ENCODE peak calls at places on chromosomes 7 and 10, in four cellular contexts. One of them, this sample, is unnamed. For H3K9me1, the result is how much of the 10 kb centered on the place peaks cover.

GRCh38 chr10:121668336-121669009 is 70.2 kb upstream of the FGFR2 start:
- DNase-seq in endothelial cell of umbilical vein: peak
- DNase-seq in K562: no peak
- DNase-seq in IMR-90: no peak
- DNase-seq in this sample: no peak

GRCh38 chr7:69448071-69448470 is 150.2 kb upstream of the AUTS2 start:
- DNase-seq in K562: no peak
- DNase-seq in endothelial cell of umbilical vein: no peak
- DNase-seq in IMR-90: no peak
- DNase-seq in this sample: no peak

GRCh38 chr10:76433161-76434005 is 1002.0 kb downstream of the LRMDA start:
- DNase-seq in IMR-90: no peak
- DNase-seq in K562: no peak
- DNase-seq in endothelial cell of umbilical vein: no peak
- DNase-seq in this sample: no peak

GRCh38 chr7:13508586-13508985 is 480.9 kb downstream of the ETV1 start:
- DNase-seq in endothelial cell of umbilical vein: no peak
- DNase-seq in IMR-90: no peak
- DNase-seq in K562: no peak
- DNase-seq in this sample: no peak

GRCh38 chr7:129127601-129128000 is 16.9 kb upstream of the TSPAN33 start:
- DNase-seq in endothelial cell of umbilical vein: no peak
- DNase-seq in IMR-90: no peak
- DNase-seq in K562: no peak
- DNase-seq in this sample: no peak

GRCh38 chr10:90587561-90587960 is 270.3 kb downstream of the HTR7 start:
- DNase-seq in endothelial cell of umbilical vein: no peak
- DNase-seq in IMR-90: no peak
- DNase-seq in K562: no peak
- DNase-seq in this sample: no peak

GRCh38 chr7:47380325-47381131 is 201.4 kb downstream of the TNS3 start:
- DNase-seq in IMR-90: peak
- DNase-seq in endothelial cell of umbilical vein: no peak
- DNase-seq in K562: no peak
- DNase-seq in this sample: no peak

GRCh38 chr10:58590152-58590551 is 77.5 kb downstream of the BICC1 start:
- DNase-seq in endothelial cell of umbilical vein: peak
- DNase-seq in IMR-90: peak
- DNase-seq in K562: no peak
- DNase-seq in this sample: no peak

GRCh38 chr7:100407285-100408180 is 21.0 kb downstream of the ZCWPW1 start:
- DNase-seq in IMR-90: peak
- DNase-seq in endothelial cell of umbilical vein: peak
- DNase-seq in K562: peak
- DNase-seq in this sample: no peak

GRCh38 chr7:133746847-133747246 is 380.3 kb upstream of the LRGUK start:
- DNase-seq in IMR-90: no peak
- DNase-seq in K562: no peak
- DNase-seq in endothelial cell of umbilical vein: no peak
- DNase-seq in this sample: no peak

GRCh38 chr7:88218836-88219605 is 817 bp downstream of the SRI start:
- DNase-seq in K562: peak
- DNase-seq in endothelial cell of umbilical vein: peak
- DNase-seq in IMR-90: peak
- DNase-seq in this sample: no peak

GRCh38 chr10:78462221-78462620 is 428.6 kb downstream of the RPS24 start:
- DNase-seq in IMR-90: no peak
- DNase-seq in endothelial cell of umbilical vein: no peak
- DNase-seq in K562: no peak
- DNase-seq in this sample: no peak

GRCh38 chr7:51162724-51163329 is 153.8 kb downstream of the COBL start:
- DNase-seq in K562: peak
- DNase-seq in IMR-90: peak
- DNase-seq in endothelial cell of umbilical vein: peak
- DNase-seq in this sample: peak

GRCh38 chr7:130490888-130491771 is 755 bp upstream of the MEST start:
- DNase-seq in IMR-90: peak
- DNase-seq in K562: no peak
- DNase-seq in endothelial cell of umbilical vein: peak
- DNase-seq in this sample: no peak

GRCh38 chr7:118974836-118975235 is 750.3 kb downstream of the ANKRD7 start:
- DNase-seq in IMR-90: peak
- DNase-seq in endothelial cell of umbilical vein: no peak
- DNase-seq in K562: no peak
- DNase-seq in this sample: no peak

GRCh38 chr10:88113232-88113631 is 249.8 kb downstream of the PTEN start:
- DNase-seq in IMR-90: no peak
- DNase-seq in endothelial cell of umbilical vein: no peak
- DNase-seq in K562: no peak
- DNase-seq in this sample: no peak

GRCh38 chr10:114515515-114515914 is 111.2 kb upstream of the AFAP1L2 start:
- DNase-seq in endothelial cell of umbilical vein: no peak
- DNase-seq in K562: no peak
- DNase-seq in IMR-90: no peak
- DNase-seq in this sample: no peak

GRCh38 chr10:124589491-124590006 is 127.9 kb downstream of the LHPP start:
- DNase-seq in K562: no peak
- DNase-seq in endothelial cell of umbilical vein: no peak
- DNase-seq in IMR-90: no peak
- DNase-seq in this sample: no peak

GRCh38 chr10:27513451-27514191 is 9.5 kb downstream of the RAB18 start:
- DNase-seq in K562: no peak
- DNase-seq in IMR-90: peak
- DNase-seq in endothelial cell of umbilical vein: peak
- DNase-seq in this sample: no peak

GRCh38 chr10:74746813-74747212 is 79.6 kb upstream of the KAT6B start:
- DNase-seq in IMR-90: no peak
- DNase-seq in K562: no peak
- DNase-seq in endothelial cell of umbilical vein: no peak
- DNase-seq in this sample: no peak

GRCh38 chr10:21161647-21162046 is 264.5 kb upstream of the NEBL start:
- DNase-seq in endothelial cell of umbilical vein: no peak
- DNase-seq in IMR-90: no peak
- DNase-seq in K562: no peak
- DNase-seq in this sample: no peak

GRCh38 chr7:30795161-30795943 is 24.1 kb downstream of the MINDY4 start:
- DNase-seq in K562: no peak
- DNase-seq in endothelial cell of umbilical vein: no peak
- DNase-seq in IMR-90: no peak
- DNase-seq in this sample: no peak

GRCh38 chr7:111711426-111712065 is 149.3 kb upstream of the IMMP2L start:
- DNase-seq in IMR-90: no peak
- DNase-seq in K562: no peak
- DNase-seq in endothelial cell of umbilical vein: peak
- DNase-seq in this sample: no peak

GRCh38 chr10:76150139-76150885 is 718.9 kb downstream of the LRMDA start:
- DNase-seq in IMR-90: peak
- DNase-seq in K562: no peak
- DNase-seq in endothelial cell of umbilical vein: no peak
- DNase-seq in this sample: no peak

GRCh38 chr10:79150444-79150754 is 81.6 kb downstream of the ZMIZ1 start:
- DNase-seq in endothelial cell of umbilical vein: no peak
- DNase-seq in IMR-90: no peak
- DNase-seq in K562: no peak
- DNase-seq in this sample: no peak

GRCh38 chr7:87218941-87219544 is 489 bp downstream of the TMEM243 start:
- DNase-seq in IMR-90: peak
- DNase-seq in endothelial cell of umbilical vein: no peak
- DNase-seq in K562: peak
- DNase-seq in this sample: no peak

GRCh38 chr7:116280803-116281202 is 70.5 kb downstream of the TES start:
- DNase-seq in K562: no peak
- DNase-seq in IMR-90: no peak
- DNase-seq in endothelial cell of umbilical vein: peak
- DNase-seq in this sample: no peak

GRCh38 chr10:62498271-62498670 is 124.1 kb downstream of the ZNF365 start:
- DNase-seq in IMR-90: no peak
- DNase-seq in K562: no peak
- DNase-seq in endothelial cell of umbilical vein: no peak
- DNase-seq in this sample: no peak

GRCh38 chr7:55569797-55570196 is 2.5 kb downstream of the VOPP1 start:
- DNase-seq in K562: no peak
- DNase-seq in IMR-90: no peak
- DNase-seq in endothelial cell of umbilical vein: no peak
- DNase-seq in this sample: no peak

GRCh38 chr7:4791738-4792536 is 16.5 kb downstream of the AP5Z1 start:
- DNase-seq in IMR-90: peak
- DNase-seq in K562: peak
- DNase-seq in endothelial cell of umbilical vein: peak
- DNase-seq in this sample: no peak

GRCh38 chr10:93077860-93078337 is 4.2 kb downstream of the CYP26A1 start:
- DNase-seq in endothelial cell of umbilical vein: no peak
- DNase-seq in IMR-90: no peak
- DNase-seq in K562: peak
- DNase-seq in this sample: no peak

GRCh38 chr10:127911218-127911866 is 4.4 kb downstream of the PTPRE start:
- DNase-seq in endothelial cell of umbilical vein: no peak
- DNase-seq in K562: no peak
- DNase-seq in IMR-90: no peak
- DNase-seq in this sample: no peak

GRCh38 chr10:14093735-14094484 is 236.8 kb downstream of the FRMD4A start:
- DNase-seq in endothelial cell of umbilical vein: peak
- DNase-seq in K562: no peak
- DNase-seq in IMR-90: peak
- DNase-seq in this sample: no peak

GRCh38 chr7:93298671-93299070 is 66.5 kb downstream of the VPS50 start:
- DNase-seq in endothelial cell of umbilical vein: no peak
- DNase-seq in K562: no peak
- DNase-seq in IMR-90: peak
- DNase-seq in this sample: no peak

GRCh38 chr7:70014472-70015232 is 416.4 kb downstream of the AUTS2 start:
- DNase-seq in IMR-90: no peak
- DNase-seq in endothelial cell of umbilical vein: no peak
- DNase-seq in K562: no peak
- DNase-seq in this sample: no peak

GRCh38 chr10:131981429-131982184 is at the start of gene BNIP3:
- DNase-seq in IMR-90: peak
- DNase-seq in endothelial cell of umbilical vein: peak
- DNase-seq in K562: peak
- DNase-seq in this sample: peak

GRCh38 chr7:77734590-77735421 is 38.5 kb downstream of the RSBN1L start:
- DNase-seq in endothelial cell of umbilical vein: peak
- DNase-seq in IMR-90: no peak
- DNase-seq in K562: no peak
- DNase-seq in this sample: no peak

GRCh38 chr10:103140469-103140868 is 52.6 kb downstream of the NT5C2 start:
- DNase-seq in K562: no peak
- DNase-seq in IMR-90: no peak
- DNase-seq in endothelial cell of umbilical vein: no peak
- DNase-seq in this sample: no peak

GRCh38 chr7:104529567-104529966 is 201.2 kb downstream of the LHFPL3 start:
- DNase-seq in endothelial cell of umbilical vein: no peak
- DNase-seq in K562: no peak
- DNase-seq in IMR-90: no peak
- DNase-seq in this sample: no peak

DNA sequence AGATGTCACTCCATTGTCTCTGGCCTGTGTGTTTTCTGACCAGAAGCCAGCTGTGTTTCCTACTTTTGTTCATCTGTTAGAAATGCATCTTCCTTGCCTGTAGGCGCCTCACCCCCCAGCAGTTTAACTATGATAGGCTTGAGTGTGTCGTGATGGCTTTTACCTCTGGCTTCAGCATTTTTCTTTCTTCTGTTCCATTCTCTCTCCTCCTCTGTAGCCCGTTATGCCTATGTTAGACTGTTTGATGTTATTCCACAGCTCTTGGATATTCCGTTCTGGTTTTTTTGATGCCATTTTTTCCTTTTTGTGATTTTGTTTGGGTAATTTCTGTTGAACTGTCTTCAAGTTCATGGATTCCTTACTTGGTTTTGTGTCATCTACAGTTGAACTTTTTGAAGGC is 17.9 kb downstream of the MMP21 start:
- DNase-seq in endothelial cell of umbilical vein: peak
- DNase-seq in K562: no peak
- DNase-seq in IMR-90: no peak
- DNase-seq in this sample: no peak
- H3K9me1 ChIP-seq in endothelial cell of umbilical vein: under half
- H3K9me1 ChIP-seq in K562: under half
- H3K9me1 ChIP-seq in IMR-90: under half
- H3K9me1 ChIP-seq in this sample: under half

GRCh38 chr10:94420516-94420915 is 18.2 kb downstream of the TBC1D12 start:
- DNase-seq in K562: no peak
- DNase-seq in endothelial cell of umbilical vein: no peak
- DNase-seq in IMR-90: no peak
- DNase-seq in this sample: no peak

GRCh38 chr10:94420998-94421397 is 18.7 kb downstream of the TBC1D12 start:
- DNase-seq in IMR-90: no peak
- DNase-seq in endothelial cell of umbilical vein: no peak
- DNase-seq in K562: no peak
- DNase-seq in this sample: no peak

GRCh38 chr10:94412439-94412838 is 10.1 kb downstream of the TBC1D12 start:
- DNase-seq in endothelial cell of umbilical vein: no peak
- DNase-seq in K562: no peak
- DNase-seq in IMR-90: peak
- DNase-seq in this sample: no peak

GRCh38 chr10:94413374-94413773 is 11.0 kb downstream of the TBC1D12 start:
- DNase-seq in endothelial cell of umbilical vein: no peak
- DNase-seq in IMR-90: no peak
- DNase-seq in K562: no peak
- DNase-seq in this sample: no peak

DNA sequence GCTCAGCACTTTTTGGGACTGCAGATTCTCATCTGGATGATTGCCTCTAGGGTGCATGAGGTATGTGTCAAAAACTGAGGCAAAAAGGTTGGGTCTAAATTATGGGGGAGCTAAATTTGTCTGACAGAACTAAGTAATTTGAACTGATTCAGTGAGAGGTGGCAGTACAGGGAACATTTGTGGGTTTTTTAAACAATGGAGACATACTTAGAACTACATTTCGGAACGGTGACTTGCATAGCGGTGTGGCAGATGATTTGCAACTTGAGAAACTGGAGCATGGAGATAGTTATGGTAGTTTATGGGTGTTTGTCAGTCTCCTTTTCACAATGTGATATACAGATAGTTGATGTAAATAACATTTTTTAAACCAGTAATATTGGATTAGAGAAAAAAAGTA is 14.6 kb downstream of the TBC1D12 start:
- DNase-seq in IMR-90: no peak
- DNase-seq in K562: no peak
- DNase-seq in endothelial cell of umbilical vein: no peak
- DNase-seq in this sample: no peak
- H3K9me1 ChIP-seq in IMR-90: under half
- H3K9me1 ChIP-seq in K562: under half
- H3K9me1 ChIP-seq in endothelial cell of umbilical vein: under half
- H3K9me1 ChIP-seq in this sample: under half

GRCh38 chr7:28364082-28364481 is 48.2 kb upstream of the CREB5 start:
- DNase-seq in IMR-90: no peak
- DNase-seq in endothelial cell of umbilical vein: no peak
- DNase-seq in K562: peak
- DNase-seq in this sample: no peak
- H3K9me1 ChIP-seq in IMR-90: under half
- H3K9me1 ChIP-seq in endothelial cell of umbilical vein: under half
- H3K9me1 ChIP-seq in K562: under half
- H3K9me1 ChIP-seq in this sample: under half

GRCh38 chr10:104415526-104416165 is 62.0 kb downstream of the CFAP58 start:
- DNase-seq in endothelial cell of umbilical vein: no peak
- DNase-seq in K562: no peak
- DNase-seq in IMR-90: no peak
- DNase-seq in this sample: peak
- H3K9me1 ChIP-seq in endothelial cell of umbilical vein: under half
- H3K9me1 ChIP-seq in K562: under half
- H3K9me1 ChIP-seq in IMR-90: under half
- H3K9me1 ChIP-seq in this sample: under half